ENCODE peak calls at places on chromosomes 2 and 18, in five cellular contexts. J is prostate gland, F is endodermal cell, D is fibroblast of villous mesenchyme, Z is nephron progenitor cell. L is an unnamed sample.

GRCh38 chr2:187499941-187500532 is 52.0 kb upstream of the CALCRL start:
- DNase-seq in J (peak), F (peak), D (peak), Z (peak), L (peak)

GRCh38 chr2:220320326-220320725 is 692.9 kb downstream of the SLC4A3 start:
- DNase-seq in J (no peak), F (no peak), D (peak), Z (no peak), L (no peak)

GRCh38 chr18:9173770-9174233 is 37.2 kb downstream of the ANKRD12 start:
- DNase-seq in J (no peak), F (no peak), D (no peak), Z (no peak), L (no peak)

GRCh38 chr2:137380610-137381009 is 583.7 kb upstream of the HNMT start:
- DNase-seq in J (no peak), F (no peak), D (no peak), Z (no peak), L (no peak)

GRCh38 chr2:73925033-73925704 is 1.5 kb upstream of the DGUOK start:
- DNase-seq in J (no peak), F (peak), D (no peak), Z (no peak), L (no peak)

GRCh38 chr18:41881285-41881684 is 73.7 kb upstream of the PIK3C3 start:
- DNase-seq in J (no peak), F (no peak), D (no peak), Z (no peak), L (no peak)

GRCh38 chr2:127678991-127679390 is 3.7 kb upstream of the LIMS2 start:
- DNase-seq in J (no peak), F (peak), D (no peak), Z (no peak), L (no peak)

GRCh38 chr2:44572196-44572900 is 210.6 kb downstream of the CAMKMT start:
- DNase-seq in J (no peak), F (no peak), D (no peak), Z (no peak), L (no peak)

GRCh38 chr2:218391202-218391601 is 8.5 kb upstream of the CTDSP1 start:
- DNase-seq in J (no peak), F (no peak), D (no peak), Z (no peak), L (no peak)

GRCh38 chr2:85758361-85759256 is 4.8 kb downstream of the ATOH8 start:
- DNase-seq in J (no peak), F (no peak), D (no peak), Z (no peak), L (no peak)

GRCh38 chr18:24731158-24731557 is 270.7 kb downstream of the HRH4 start:
- DNase-seq in J (no peak), F (no peak), D (no peak), Z (no peak), L (no peak)

GRCh38 chr2:20539776-20540586 is 93.1 kb downstream of the RHOB start:
- DNase-seq in J (no peak), F (no peak), D (no peak), Z (no peak), L (no peak)

GRCh38 chr2:134669731-134670669 is 48.8 kb downstream of the TMEM163 start:
- DNase-seq in J (no peak), F (peak), D (no peak), Z (no peak), L (no peak)

GRCh38 chr2:18910843-18911242 is 321.5 kb upstream of the NT5C1B start:
- DNase-seq in J (no peak), F (peak), D (peak), Z (no peak), L (no peak)

GRCh38 chr18:58632557-58632956 is 3.7 kb upstream of the ALPK2 start:
- DNase-seq in J (no peak), F (no peak), D (no peak), Z (no peak), L (no peak)

GRCh38 chr2:98346259-98347236 is at the start of gene CNGA3:
- DNase-seq in J (no peak), F (peak), D (peak), Z (peak), L (peak)

GRCh38 chr2:11411244-11411643 is 54.7 kb downstream of the E2F6 start:
- DNase-seq in J (no peak), F (no peak), D (no peak), Z (no peak), L (no peak)

DNA sequence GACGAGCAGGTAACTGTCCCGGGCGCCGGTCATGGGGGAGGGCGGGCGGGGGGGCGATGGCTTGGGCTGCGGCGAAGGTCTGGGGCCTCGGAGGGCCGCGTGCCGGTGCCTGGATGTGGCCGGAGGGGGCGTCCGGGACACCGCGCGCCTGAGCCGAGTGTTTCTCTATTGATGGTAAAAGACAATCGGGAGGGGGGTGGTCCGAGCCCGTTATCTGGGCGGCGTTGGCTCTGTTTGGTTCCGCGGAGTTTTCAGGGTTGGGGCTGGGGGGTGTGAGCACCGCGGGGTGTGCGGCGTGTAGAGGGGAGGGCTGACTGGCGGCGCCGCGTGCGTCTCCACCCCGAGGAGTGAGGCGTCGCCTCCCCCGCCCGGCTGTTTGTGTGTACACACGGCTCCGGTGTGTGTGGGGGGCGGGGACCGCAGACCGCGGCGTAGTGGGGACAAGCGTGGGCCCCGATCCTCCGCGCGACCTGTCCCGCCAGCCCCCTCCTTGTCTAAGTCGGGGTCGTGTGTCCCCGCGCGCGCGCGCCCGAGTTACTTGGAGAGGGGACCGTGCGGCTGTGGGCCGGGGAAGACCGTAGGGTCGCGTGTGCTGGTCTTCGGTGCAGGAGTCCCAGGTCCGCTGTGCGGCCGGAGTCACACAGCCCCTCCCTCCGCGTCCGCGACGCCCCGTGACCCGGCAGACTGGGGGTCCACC is 1.6 kb downstream of the CTIF start:
- DNase-seq in J (peak), F (peak), D (peak), Z (peak), L (peak)
- TF ChIP-seq CTCF in J (no peak), F (peak), D (peak), Z (no peak), L (peak)

DNA sequence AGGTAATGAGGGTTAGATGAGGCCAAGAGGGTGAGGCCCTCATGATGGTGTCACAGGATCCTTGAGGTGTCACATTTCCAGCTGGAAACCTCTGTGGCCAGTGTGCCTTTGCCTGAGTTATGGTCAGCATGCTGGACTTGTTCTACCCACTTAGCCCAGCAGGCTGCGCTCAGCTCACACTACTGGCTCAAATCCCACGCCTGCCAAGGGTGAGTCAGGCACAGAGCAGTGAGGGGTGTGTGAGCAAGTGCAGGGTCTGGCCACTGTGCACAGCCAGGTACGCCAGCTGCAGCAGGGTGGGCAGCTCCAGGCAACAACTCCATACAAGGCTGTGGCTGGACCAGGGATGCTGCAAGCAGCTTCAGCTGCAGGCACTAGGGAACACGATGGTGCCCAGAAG is 616.6 kb upstream of the FSHR start:
- DNase-seq in J (no peak), F (peak), D (no peak), Z (peak), L (peak)
- TF ChIP-seq CTCF in J (peak), F (peak), D (no peak), Z (peak), L (peak)

DNA sequence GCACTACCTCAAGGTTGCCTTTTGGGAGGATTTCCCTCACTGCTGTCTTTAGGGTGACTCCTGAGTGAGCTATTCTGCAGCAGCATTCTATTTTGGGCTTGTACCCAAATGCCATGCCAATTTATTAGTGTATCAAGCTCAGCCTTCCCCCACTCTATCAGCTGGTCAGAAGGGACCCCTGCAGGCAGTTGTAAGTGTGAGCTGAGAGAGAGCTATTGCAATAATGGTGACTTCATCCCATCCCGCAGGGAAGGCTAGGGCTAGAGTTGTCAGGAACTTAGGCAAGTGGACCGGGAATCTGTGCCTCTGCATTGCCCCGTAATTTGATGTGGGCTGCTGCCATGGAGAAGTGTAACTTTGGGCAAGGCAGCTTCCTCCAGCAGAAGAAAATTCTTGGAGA is 1.8 kb upstream of the CRYGB start:
- DNase-seq in J (no peak), F (peak), D (no peak), Z (no peak), L (no peak)
- TF ChIP-seq CTCF in J (no peak), F (peak), D (no peak), Z (no peak), L (no peak)

GRCh38 chr2:236306825-236307540 is 42.8 kb upstream of the ASB18 start:
- DNase-seq in J (no peak), F (no peak), D (no peak), Z (no peak), L (no peak)

GRCh38 chr2:236311286-236311685 is 47.1 kb upstream of the ASB18 start:
- DNase-seq in J (no peak), F (peak), D (no peak), Z (no peak), L (no peak)

GRCh38 chr2:236308855-236309668 is 44.9 kb upstream of the ASB18 start:
- DNase-seq in J (no peak), F (no peak), D (no peak), Z (no peak), L (no peak)

GRCh38 chr2:236305964-236306605 is 41.9 kb upstream of the ASB18 start:
- DNase-seq in J (no peak), F (no peak), D (no peak), Z (no peak), L (no peak)

GRCh38 chr2:236309669-236310029 is 45.4 kb upstream of the ASB18 start:
- DNase-seq in J (no peak), F (peak), D (no peak), Z (peak), L (peak)
- TF ChIP-seq CTCF in J (peak), F (peak), D (peak), Z (peak), L (peak)